ENCODE peak calls at places on chromosomes 7 and 10, in nine cellular contexts. Y is stimulated activated CD4-positive, alpha-beta T cell treated with anti-CD3 and anti-CD28 coated beads, Interleukin-2, amount 100 ng/mL, for 48 hours; I is Kasumi-1; C is adipocyte; E is HFFc6; Q is activated T-helper 9 cell treated with anti-CD3 and anti-CD28 coated beads, Interleukin-2, amount 50 U/mL, for 16 hours; T is PC-9; X is left lobe of liver; B is HEK293T. H is an unnamed sample.

GRCh38 chr10:93464826-93465388 is 17.2 kb downstream of the MYOF start:
- DNase-seq in T (no peak), E (no peak), C (no peak), Y (no peak), B (no peak), I (peak), Q (no peak), X (no peak), H (no peak)

GRCh38 chr7:11701829-11702560 is 130.0 kb downstream of the THSD7A start:
- DNase-seq in Y (no peak), I (no peak), E (no peak), C (no peak), Q (no peak), T (no peak), B (no peak), X (no peak), H (no peak)

GRCh38 chr7:17599733-17600685 is 301.6 kb downstream of the AHR start:
- DNase-seq in B (no peak), Q (no peak), I (no peak), T (peak), E (peak), X (no peak), C (peak), Y (no peak), H (no peak)

GRCh38 chr7:91267558-91267955 is 3.3 kb downstream of the FZD1 start:
- DNase-seq in T (no peak), E (no peak), I (no peak), X (no peak), Y (no peak), Q (no peak), C (peak), B (no peak), H (no peak)

GRCh38 chr10:102389894-102390293 is 5.6 kb upstream of the NFKB2 start:
- DNase-seq in E (no peak), C (no peak), B (no peak), T (no peak), Y (no peak), X (no peak), Q (no peak), I (no peak), H (no peak)

GRCh38 chr7:123748734-123749536 is at the start of gene WASL:
- DNase-seq in E (peak), X (peak), Y (peak), T (peak), B (peak), Q (peak), I (peak), C (peak), H (peak)

GRCh38 chr7:37031571-37032257 is 307.4 kb upstream of the AOAH start:
- DNase-seq in Q (peak), C (peak), Y (peak), B (peak), I (peak), T (peak), X (no peak), E (peak), H (no peak)

GRCh38 chr10:13939391-13939790 is 352.6 kb downstream of the PRPF18 start:
- DNase-seq in C (peak), T (no peak), I (no peak), Y (no peak), E (peak), Q (no peak), X (no peak), B (no peak), H (no peak)

GRCh38 chr7:78153285-78153684 is 354.7 kb downstream of the PHTF2 start:
- DNase-seq in C (no peak), X (no peak), Y (no peak), B (no peak), T (no peak), E (no peak), I (no peak), Q (no peak), H (no peak)

GRCh38 chr7:84697506-84697905 is 489.4 kb downstream of the SEMA3D start:
- DNase-seq in T (no peak), Q (no peak), I (no peak), Y (no peak), B (no peak), X (no peak), E (peak), C (peak), H (no peak)

GRCh38 chr7:106178593-106179134 is 66.6 kb upstream of the SYPL1 start:
- DNase-seq in I (peak), T (peak), E (peak), X (no peak), C (peak), B (no peak), Q (no peak), Y (no peak), H (no peak)

GRCh38 chr7:150351587-150352194 is 10.3 kb upstream of the RARRES2 start:
- DNase-seq in T (no peak), I (no peak), X (no peak), Q (no peak), Y (no peak), C (peak), E (no peak), B (no peak), H (peak)

GRCh38 chr7:88357295-88357694 is 50.6 kb upstream of the STEAP4 start:
- DNase-seq in Y (no peak), X (peak), B (peak), E (no peak), I (peak), C (no peak), T (peak), Q (no peak), H (no peak)

GRCh38 chr10:128147669-128148068 is 21.4 kb upstream of the MKI67 start:
- DNase-seq in T (no peak), E (peak), B (no peak), Y (no peak), X (no peak), Q (no peak), I (no peak), C (peak), H (no peak)

GRCh38 chr7:87003872-87004798 is 55.3 kb downstream of the ELAPOR2 start:
- DNase-seq in B (no peak), X (no peak), Y (no peak), T (no peak), E (no peak), Q (no peak), C (no peak), I (no peak), H (no peak)

GRCh38 chr10:133125901-133126300 is 34.1 kb upstream of the KNDC1 start:
- DNase-seq in B (no peak), I (no peak), T (no peak), C (no peak), E (no peak), Q (no peak), Y (no peak), X (no peak), H (no peak)

GRCh38 chr10:29517352-29517923 is 117.3 kb downstream of the SVIL start:
- DNase-seq in Q (no peak), Y (no peak), X (no peak), E (peak), I (peak), C (peak), T (no peak), B (peak), H (peak)

GRCh38 chr10:35355971-35356724 is 19.8 kb downstream of the CCNY start:
- DNase-seq in Q (no peak), Y (peak), C (no peak), E (no peak), I (no peak), B (no peak), X (no peak), T (no peak), H (no peak)

GRCh38 chr7:50733552-50733951 is 49.1 kb downstream of the GRB10 start:
- DNase-seq in X (peak), E (peak), B (no peak), Q (no peak), T (peak), C (peak), I (no peak), Y (no peak), H (no peak)

GRCh38 chr10:129877773-129878371 is 86.2 kb downstream of the EBF3 start:
- DNase-seq in I (peak), E (no peak), Y (peak), T (no peak), C (peak), Q (no peak), X (no peak), B (peak), H (peak)

GRCh38 chr10:62594093-62594520 is 210.4 kb upstream of the ADO start:
- DNase-seq in E (peak), Q (peak), B (peak), C (peak), Y (peak), X (peak), I (peak), T (no peak), H (peak)

GRCh38 chr10:78966182-78966787 is 102.5 kb upstream of the ZMIZ1 start:
- DNase-seq in I (no peak), T (no peak), Q (no peak), C (no peak), Y (no peak), X (no peak), E (no peak), B (no peak), H (no peak)

GRCh38 chr10:126908729-126909526 is 3.7 kb downstream of the DOCK1 start:
- DNase-seq in X (no peak), B (no peak), I (no peak), T (no peak), C (no peak), Q (no peak), Y (no peak), E (no peak), H (no peak)

GRCh38 chr10:6226216-6226615 is 23.5 kb downstream of the PFKFB3 start:
- DNase-seq in Y (no peak), E (no peak), B (no peak), X (no peak), I (no peak), T (no peak), C (no peak), Q (no peak), H (no peak)

H was measured in NAMALWA.